ENCODE peak calls at places on chromosome 14, in nine cellular contexts. One of them, this sample, is unnamed.

GRCh38 chr14:69443296-69443805 is 41.2 kb upstream of the PLEKHD1 start:
- DNase-seq in dorsolateral prefrontal cortex: no peak
- DNase-seq in astrocyte of the cerebellum: no peak
- DNase-seq in stomach: no peak
- DNase-seq in fibroblast of lung: no peak
- DNase-seq in A673: peak; percentile 5
- DNase-seq in H9: no peak
- DNase-seq in IMR-90: no peak
- DNase-seq in fibroblast of the aortic adventitia: no peak
- DNase-seq in this sample: no peak

GRCh38 chr14:83300454-83301064 is 1766.9 kb upstream of the SEL1L start:
- DNase-seq in fibroblast of lung: peak; percentile 60
- DNase-seq in dorsolateral prefrontal cortex: no peak
- DNase-seq in stomach: no peak
- DNase-seq in H9: no peak
- DNase-seq in astrocyte of the cerebellum: peak; percentile 19
- DNase-seq in IMR-90: peak; percentile 52
- DNase-seq in A673: peak; percentile 80
- DNase-seq in fibroblast of the aortic adventitia: peak; percentile 22
- DNase-seq in this sample: peak; percentile 56

GRCh38 chr14:69370061-69370460 is 28.0 kb downstream of the ERH start:
- DNase-seq in dorsolateral prefrontal cortex: no peak
- DNase-seq in stomach: no peak
- DNase-seq in H9: no peak
- DNase-seq in A673: no peak
- DNase-seq in fibroblast of the aortic adventitia: no peak
- DNase-seq in astrocyte of the cerebellum: no peak
- DNase-seq in fibroblast of lung: no peak
- DNase-seq in IMR-90: no peak
- DNase-seq in this sample: no peak

GRCh38 chr14:89674906-89675305 is 257.9 kb upstream of the FOXN3 start:
- DNase-seq in dorsolateral prefrontal cortex: no peak
- DNase-seq in fibroblast of lung: no peak
- DNase-seq in stomach: no peak
- DNase-seq in IMR-90: no peak
- DNase-seq in fibroblast of the aortic adventitia: no peak
- DNase-seq in astrocyte of the cerebellum: no peak
- DNase-seq in A673: no peak
- DNase-seq in H9: no peak
- DNase-seq in this sample: no peak

GRCh38 chr14:96739511-96739910 is 57.7 kb upstream of the VRK1 start:
- DNase-seq in fibroblast of lung: no peak
- DNase-seq in dorsolateral prefrontal cortex: no peak
- DNase-seq in IMR-90: no peak
- DNase-seq in stomach: no peak
- DNase-seq in H9: no peak
- DNase-seq in A673: no peak
- DNase-seq in fibroblast of the aortic adventitia: no peak
- DNase-seq in astrocyte of the cerebellum: no peak
- DNase-seq in this sample: no peak

GRCh38 chr14:70188608-70189540 is at the start of gene SLC8A3:
- DNase-seq in dorsolateral prefrontal cortex: peak; percentile 75
- DNase-seq in A673: peak; percentile 63
- DNase-seq in astrocyte of the cerebellum: no peak
- DNase-seq in fibroblast of the aortic adventitia: peak; percentile 16
- DNase-seq in stomach: peak; percentile 26
- DNase-seq in fibroblast of lung: peak; percentile 42
- DNase-seq in IMR-90: peak; percentile 37
- DNase-seq in H9: peak; percentile 44
- DNase-seq in this sample: peak; percentile 32

GRCh38 chr14:103444837-103445524 is 59.8 kb downstream of the MARK3 start:
- DNase-seq in astrocyte of the cerebellum: no peak
- DNase-seq in H9: no peak
- DNase-seq in dorsolateral prefrontal cortex: no peak
- DNase-seq in A673: peak; percentile 80
- DNase-seq in fibroblast of lung: peak; percentile 21
- DNase-seq in fibroblast of the aortic adventitia: peak; percentile 42
- DNase-seq in stomach: no peak
- DNase-seq in IMR-90: peak; percentile 83
- DNase-seq in this sample: peak; percentile 36

GRCh38 chr14:99950191-99950590 is 115.0 kb upstream of the EVL start:
- DNase-seq in fibroblast of lung: no peak
- DNase-seq in dorsolateral prefrontal cortex: no peak
- DNase-seq in IMR-90: no peak
- DNase-seq in stomach: no peak
- DNase-seq in H9: no peak
- DNase-seq in fibroblast of the aortic adventitia: no peak
- DNase-seq in astrocyte of the cerebellum: no peak
- DNase-seq in A673: no peak
- DNase-seq in this sample: no peak

GRCh38 chr14:24273422-24273998 is 2.1 kb upstream of the RABGGTA start:
- DNase-seq in astrocyte of the cerebellum: no peak
- DNase-seq in A673: peak; percentile 10
- DNase-seq in H9: no peak
- DNase-seq in fibroblast of lung: no peak
- DNase-seq in dorsolateral prefrontal cortex: no peak
- DNase-seq in stomach: no peak
- DNase-seq in fibroblast of the aortic adventitia: no peak
- DNase-seq in IMR-90: no peak
- DNase-seq in this sample: no peak
- TF ChIP-seq CTCF in astrocyte of the cerebellum: peak; percentile 4
- TF ChIP-seq CTCF in A673: peak; percentile 14
- TF ChIP-seq CTCF in H9: peak; percentile 27
- TF ChIP-seq CTCF in fibroblast of lung: peak; percentile 1
- TF ChIP-seq CTCF in dorsolateral prefrontal cortex: no peak
- TF ChIP-seq CTCF in stomach: no peak
- TF ChIP-seq CTCF in fibroblast of the aortic adventitia: no peak
- TF ChIP-seq CTCF in IMR-90: no peak
- TF ChIP-seq CTCF in this sample: no peak

GRCh38 chr14:49622022-49622607 is 1.5 kb downstream of the MGAT2 start:
- DNase-seq in A673: peak; percentile 24
- DNase-seq in fibroblast of lung: no peak
- DNase-seq in astrocyte of the cerebellum: no peak
- DNase-seq in fibroblast of the aortic adventitia: no peak
- DNase-seq in dorsolateral prefrontal cortex: no peak
- DNase-seq in IMR-90: no peak
- DNase-seq in H9: no peak
- DNase-seq in stomach: no peak
- DNase-seq in this sample: no peak

GRCh38 chr14:49617846-49618519 is 2.4 kb downstream of the RPL36AL start:
- DNase-seq in IMR-90: no peak
- DNase-seq in A673: no peak
- DNase-seq in dorsolateral prefrontal cortex: no peak
- DNase-seq in astrocyte of the cerebellum: no peak
- DNase-seq in fibroblast of the aortic adventitia: no peak
- DNase-seq in stomach: no peak
- DNase-seq in H9: no peak
- DNase-seq in fibroblast of lung: no peak
- DNase-seq in this sample: no peak

GRCh38 chr14:49619730-49620129 is 696 bp downstream of the RPL36AL start:
- DNase-seq in IMR-90: no peak
- DNase-seq in A673: no peak
- DNase-seq in stomach: no peak
- DNase-seq in fibroblast of lung: no peak
- DNase-seq in dorsolateral prefrontal cortex: no peak
- DNase-seq in H9: no peak
- DNase-seq in astrocyte of the cerebellum: no peak
- DNase-seq in fibroblast of the aortic adventitia: no peak
- DNase-seq in this sample: no peak

GRCh38 chr14:49621114-49621881 is 699 bp downstream of the MGAT2 start:
- DNase-seq in IMR-90: peak; percentile 28
- DNase-seq in A673: peak; percentile 83
- DNase-seq in fibroblast of lung: peak; percentile 59
- DNase-seq in fibroblast of the aortic adventitia: peak; percentile 42
- DNase-seq in astrocyte of the cerebellum: peak; percentile 24
- DNase-seq in dorsolateral prefrontal cortex: peak; percentile 61
- DNase-seq in H9: peak; percentile 64
- DNase-seq in stomach: peak; percentile 63
- DNase-seq in this sample: peak; percentile 65

DNA sequence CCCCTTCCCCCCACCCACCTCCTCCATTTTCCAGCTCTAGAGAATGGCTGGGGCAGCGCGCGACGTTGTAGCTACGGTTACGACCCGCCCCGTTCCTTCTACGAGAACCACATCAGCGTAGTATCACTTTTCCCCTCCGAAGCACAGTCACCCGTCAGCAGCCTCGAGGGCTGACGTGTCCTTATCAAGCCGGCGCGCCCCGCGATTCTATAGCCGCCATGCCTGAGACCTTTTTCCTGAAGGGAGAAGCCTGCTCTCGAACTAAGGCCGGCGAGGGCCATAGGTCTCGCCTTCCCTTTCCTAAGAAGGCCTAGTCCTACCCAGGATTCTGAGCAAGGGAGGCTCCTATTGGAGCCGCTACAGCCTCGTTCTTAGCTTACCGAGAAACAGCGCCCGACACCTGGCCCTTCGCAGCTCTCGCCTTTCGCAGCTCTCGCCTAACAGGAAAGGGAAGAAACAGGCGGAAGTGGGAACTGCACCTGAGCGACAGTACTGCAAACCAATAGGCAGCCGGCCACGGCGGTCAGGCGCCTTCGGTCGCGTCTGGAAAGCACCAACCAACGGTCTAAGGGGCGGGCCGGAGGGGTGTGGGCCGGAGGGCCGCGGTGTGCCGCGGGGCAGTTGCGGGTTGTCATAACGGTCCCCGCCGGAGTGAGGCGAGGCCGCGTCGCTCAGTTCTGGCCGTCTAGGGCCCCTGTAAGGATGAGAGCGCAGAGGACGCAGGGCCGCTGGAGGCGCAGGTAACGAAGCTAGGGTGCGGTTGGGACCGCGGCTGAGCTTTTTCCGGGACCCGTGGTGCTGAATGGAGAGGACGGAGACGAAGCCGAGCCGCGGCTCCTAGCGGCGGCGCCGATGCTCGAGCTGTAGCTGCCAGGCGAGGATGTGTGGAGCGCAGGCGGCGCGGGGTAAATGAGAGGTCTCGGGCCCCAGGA is at the start of the genes MGAT2 and RPL36AL:
- DNase-seq in H9: peak; percentile 99
- DNase-seq in stomach: peak; percentile 98
- DNase-seq in fibroblast of the aortic adventitia: peak; percentile 99
- DNase-seq in A673: peak; percentile 98
- DNase-seq in fibroblast of lung: peak; percentile 99
- DNase-seq in dorsolateral prefrontal cortex: peak; percentile 98
- DNase-seq in IMR-90: peak; percentile 99
- DNase-seq in astrocyte of the cerebellum: peak; percentile 96
- DNase-seq in this sample: peak; percentile 99
- TF ChIP-seq CTCF in H9: peak; percentile 42
- TF ChIP-seq CTCF in stomach: peak; percentile 22
- TF ChIP-seq CTCF in fibroblast of the aortic adventitia: peak; percentile 49
- TF ChIP-seq CTCF in A673: peak; percentile 44
- TF ChIP-seq CTCF in fibroblast of lung: peak; percentile 36
- TF ChIP-seq CTCF in dorsolateral prefrontal cortex: peak; percentile 15
- TF ChIP-seq CTCF in IMR-90: peak; percentile 29
- TF ChIP-seq CTCF in astrocyte of the cerebellum: peak; percentile 41
- TF ChIP-seq CTCF in this sample: peak; percentile 41

DNA sequence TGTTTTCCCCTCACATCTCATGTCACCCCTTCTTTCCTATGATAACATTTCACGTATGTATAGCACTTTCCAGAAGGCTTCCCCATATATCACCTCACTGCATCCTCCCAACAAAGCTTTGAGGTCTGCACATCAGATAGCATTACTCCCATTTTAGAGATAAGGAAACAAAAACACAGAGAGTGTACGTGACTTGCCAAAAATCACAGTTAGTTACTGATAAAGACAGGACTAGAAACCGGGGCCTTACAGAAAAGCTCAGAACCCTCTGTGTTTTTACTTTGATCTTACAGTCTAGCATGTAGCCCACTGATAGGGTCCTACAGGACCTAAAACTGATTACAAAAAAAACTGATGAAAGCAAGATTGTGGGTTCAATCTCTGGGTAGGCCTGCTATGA is 202.9 kb upstream of the CDKN3 start:
- DNase-seq in stomach: no peak
- DNase-seq in fibroblast of the aortic adventitia: peak; percentile 38
- DNase-seq in A673: no peak
- DNase-seq in astrocyte of the cerebellum: no peak
- DNase-seq in fibroblast of lung: no peak
- DNase-seq in dorsolateral prefrontal cortex: no peak
- DNase-seq in H9: no peak
- DNase-seq in IMR-90: no peak
- DNase-seq in this sample: no peak
- TF ChIP-seq CTCF in stomach: no peak
- TF ChIP-seq CTCF in fibroblast of the aortic adventitia: no peak
- TF ChIP-seq CTCF in A673: no peak
- TF ChIP-seq CTCF in astrocyte of the cerebellum: no peak
- TF ChIP-seq CTCF in fibroblast of lung: no peak
- TF ChIP-seq CTCF in dorsolateral prefrontal cortex: no peak
- TF ChIP-seq CTCF in H9: no peak
- TF ChIP-seq CTCF in IMR-90: no peak
- TF ChIP-seq CTCF in this sample: no peak

GRCh38 chr14:50001146-50001998 is 108.5 kb downstream of the ARF6 start:
- DNase-seq in dorsolateral prefrontal cortex: no peak
- DNase-seq in fibroblast of lung: no peak
- DNase-seq in stomach: peak; percentile 75
- DNase-seq in astrocyte of the cerebellum: peak; percentile 42
- DNase-seq in IMR-90: peak; percentile 70
- DNase-seq in H9: peak; percentile 59
- DNase-seq in A673: no peak
- DNase-seq in fibroblast of the aortic adventitia: peak; percentile 90
- DNase-seq in this sample: peak; percentile 86

GRCh38 chr14:50002926-50003212 is 110.0 kb downstream of the ARF6 start:
- DNase-seq in H9: no peak
- DNase-seq in IMR-90: no peak
- DNase-seq in astrocyte of the cerebellum: no peak
- DNase-seq in fibroblast of lung: no peak
- DNase-seq in A673: no peak
- DNase-seq in stomach: no peak
- DNase-seq in dorsolateral prefrontal cortex: no peak
- DNase-seq in fibroblast of the aortic adventitia: no peak
- DNase-seq in this sample: no peak

GRCh38 chr14:50006141-50006540 is 110.2 kb downstream of the VCPKMT start:
- DNase-seq in A673: no peak
- DNase-seq in fibroblast of the aortic adventitia: no peak
- DNase-seq in stomach: no peak
- DNase-seq in fibroblast of lung: no peak
- DNase-seq in H9: no peak
- DNase-seq in IMR-90: no peak
- DNase-seq in dorsolateral prefrontal cortex: no peak
- DNase-seq in astrocyte of the cerebellum: no peak
- DNase-seq in this sample: no peak

GRCh38 chr14:50001999-50002925 is 109.4 kb downstream of the ARF6 start:
- DNase-seq in stomach: peak; percentile 34
- DNase-seq in dorsolateral prefrontal cortex: no peak
- DNase-seq in IMR-90: no peak
- DNase-seq in astrocyte of the cerebellum: peak; percentile 75
- DNase-seq in A673: no peak
- DNase-seq in H9: no peak
- DNase-seq in fibroblast of the aortic adventitia: no peak
- DNase-seq in fibroblast of lung: no peak
- DNase-seq in this sample: no peak

DNA sequence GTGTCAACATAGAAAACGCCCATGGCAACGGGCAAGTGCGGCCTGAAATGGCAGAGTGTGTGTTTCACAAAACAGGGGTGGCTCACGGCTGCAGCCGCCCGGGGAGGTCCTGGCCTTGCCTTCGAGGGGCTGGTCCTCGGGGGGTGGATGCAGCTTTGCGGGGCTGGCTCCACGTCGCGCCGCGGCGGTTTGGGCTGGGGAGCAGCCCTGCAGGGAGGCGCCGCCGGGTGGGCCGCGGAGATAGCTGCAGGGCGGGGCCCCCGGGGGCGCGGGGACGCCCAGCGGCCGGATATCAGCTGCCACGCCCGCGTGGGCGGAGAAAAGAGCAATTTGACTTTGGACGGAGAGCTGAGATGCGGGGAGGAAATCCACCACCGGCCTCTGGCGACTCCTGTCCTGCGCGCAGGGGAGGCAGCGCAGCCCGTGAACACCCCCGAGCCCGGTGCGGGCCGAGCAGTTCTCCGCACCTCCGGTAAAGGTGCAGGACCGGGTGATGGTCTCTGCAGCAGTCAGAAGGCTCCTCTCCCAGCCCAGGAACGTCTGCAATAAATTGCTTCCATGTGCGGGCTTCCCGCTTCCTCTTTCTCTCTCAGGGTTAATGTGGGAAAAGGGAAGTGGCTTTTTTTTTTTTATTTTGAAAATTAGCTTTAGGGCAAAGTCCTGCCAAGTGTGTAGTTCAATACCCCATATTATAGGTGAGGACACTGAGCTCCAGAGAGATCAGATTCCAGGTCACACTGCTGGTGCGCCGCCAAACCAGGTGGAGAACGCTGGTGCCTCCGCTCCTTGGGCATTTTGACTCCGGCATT is 110.5 kb downstream of the ARF6 start:
- DNase-seq in stomach: peak; percentile 85
- DNase-seq in dorsolateral prefrontal cortex: peak; percentile 26
- DNase-seq in fibroblast of the aortic adventitia: peak; percentile 51
- DNase-seq in IMR-90: peak; percentile 35
- DNase-seq in A673: peak; percentile 55
- DNase-seq in fibroblast of lung: peak; percentile 59
- DNase-seq in H9: peak; percentile 57
- DNase-seq in astrocyte of the cerebellum: no peak
- DNase-seq in this sample: peak; percentile 67
- TF ChIP-seq CTCF in stomach: no peak
- TF ChIP-seq CTCF in dorsolateral prefrontal cortex: no peak
- TF ChIP-seq CTCF in fibroblast of the aortic adventitia: no peak
- TF ChIP-seq CTCF in IMR-90: peak; percentile 8
- TF ChIP-seq CTCF in A673: no peak
- TF ChIP-seq CTCF in fibroblast of lung: peak; percentile 11
- TF ChIP-seq CTCF in H9: no peak
- TF ChIP-seq CTCF in astrocyte of the cerebellum: no peak
- TF ChIP-seq CTCF in this sample: peak; percentile 1

This sample was measured in cardiac fibroblast.